ENCODE peak calls at places on chromosomes 4 and X, in four cellular contexts. One of them, this sample, is unnamed.

GRCh38 chrX:134794692-134795091 is 136.4 kb upstream of the PLAC1 start:
- DNase-seq in cardiac muscle cell: no peak
- DNase-seq in endothelial cell: no peak
- DNase-seq in upper lobe of left lung: no peak
- DNase-seq in this sample: no peak

GRCh38 chr4:19700951-19701350 is 550.8 kb upstream of the SLIT2 start:
- DNase-seq in upper lobe of left lung: no peak
- DNase-seq in cardiac muscle cell: no peak
- DNase-seq in endothelial cell: no peak
- DNase-seq in this sample: no peak

GRCh38 chr4:102825261-102826071 is 1.9 kb downstream of the UBE2D3 start:
- DNase-seq in upper lobe of left lung: no peak
- DNase-seq in cardiac muscle cell: peak
- DNase-seq in endothelial cell: peak
- DNase-seq in this sample: peak

GRCh38 chrX:97310373-97310772 is 426.7 kb downstream of the RPA4 start:
- DNase-seq in cardiac muscle cell: peak
- DNase-seq in upper lobe of left lung: no peak
- DNase-seq in endothelial cell: no peak
- DNase-seq in this sample: no peak

GRCh38 chrX:9690046-9690445 is 75.6 kb downstream of the GPR143 start:
- DNase-seq in endothelial cell: no peak
- DNase-seq in upper lobe of left lung: no peak
- DNase-seq in cardiac muscle cell: no peak
- DNase-seq in this sample: no peak

GRCh38 chrX:2172359-2172758 is 328.4 kb downstream of the DHRSX start:
- DNase-seq in upper lobe of left lung: no peak
- DNase-seq in cardiac muscle cell: no peak
- DNase-seq in endothelial cell: no peak
- DNase-seq in this sample: no peak

GRCh38 chr4:33940281-33940680 is 2304.0 kb downstream of the ARAP2 start:
- DNase-seq in upper lobe of left lung: no peak
- DNase-seq in endothelial cell: no peak
- DNase-seq in cardiac muscle cell: peak
- DNase-seq in this sample: no peak

GRCh38 chr4:88928852-88929251 is 128.1 kb downstream of the FAM13A start:
- DNase-seq in endothelial cell: no peak
- DNase-seq in upper lobe of left lung: no peak
- DNase-seq in cardiac muscle cell: no peak
- DNase-seq in this sample: no peak

GRCh38 chrX:153649178-153649914 is 2.3 kb downstream of the DUSP9 start:
- DNase-seq in upper lobe of left lung: peak
- DNase-seq in cardiac muscle cell: peak
- DNase-seq in endothelial cell: peak
- DNase-seq in this sample: no peak

GRCh38 chrX:150405576-150405975 is 42.5 kb downstream of the MAMLD1 start:
- DNase-seq in upper lobe of left lung: no peak
- DNase-seq in cardiac muscle cell: no peak
- DNase-seq in endothelial cell: peak
- DNase-seq in this sample: no peak

GRCh38 chrX:50941638-50942037 is 31.1 kb downstream of the BMP15 start:
- DNase-seq in endothelial cell: no peak
- DNase-seq in cardiac muscle cell: peak
- DNase-seq in upper lobe of left lung: peak
- DNase-seq in this sample: no peak

GRCh38 chr4:183468210-183469095 is 24.0 kb downstream of the CDKN2AIP start:
- DNase-seq in cardiac muscle cell: peak
- DNase-seq in endothelial cell: no peak
- DNase-seq in upper lobe of left lung: no peak
- DNase-seq in this sample: no peak

GRCh38 chr4:8534129-8534528 is 46.1 kb upstream of the GPR78 start:
- DNase-seq in upper lobe of left lung: no peak
- DNase-seq in cardiac muscle cell: peak
- DNase-seq in endothelial cell: no peak
- DNase-seq in this sample: no peak

GRCh38 chrX:129959493-129959832 is 23.0 kb upstream of the BCORL1 start:
- DNase-seq in endothelial cell: no peak
- DNase-seq in upper lobe of left lung: peak
- DNase-seq in cardiac muscle cell: peak
- DNase-seq in this sample: no peak

GRCh38 chr4:140790765-140791164 is 34.6 kb upstream of the TBC1D9 start:
- DNase-seq in upper lobe of left lung: no peak
- DNase-seq in cardiac muscle cell: peak
- DNase-seq in endothelial cell: no peak
- DNase-seq in this sample: no peak

GRCh38 chr4:122992111-122992510 is 69.7 kb upstream of the NUDT6 start:
- DNase-seq in cardiac muscle cell: peak
- DNase-seq in upper lobe of left lung: no peak
- DNase-seq in endothelial cell: no peak
- DNase-seq in this sample: no peak

GRCh38 chrX:147958316-147958715 is 22.8 kb upstream of the FMR1NB start:
- DNase-seq in endothelial cell: no peak
- DNase-seq in cardiac muscle cell: no peak
- DNase-seq in upper lobe of left lung: no peak
- DNase-seq in this sample: peak

GRCh38 chr4:187309456-187309855 is 585.8 kb upstream of the FAT1 start:
- DNase-seq in cardiac muscle cell: no peak
- DNase-seq in upper lobe of left lung: no peak
- DNase-seq in endothelial cell: no peak
- DNase-seq in this sample: no peak

GRCh38 chr4:183666088-183666487 is 7.0 kb downstream of the TRAPPC11 start:
- DNase-seq in endothelial cell: no peak
- DNase-seq in upper lobe of left lung: no peak
- DNase-seq in cardiac muscle cell: no peak
- DNase-seq in this sample: no peak

GRCh38 chr4:30718889-30719252 is 1.3 kb upstream of the PCDH7 start:
- DNase-seq in endothelial cell: peak
- DNase-seq in upper lobe of left lung: peak
- DNase-seq in cardiac muscle cell: peak
- DNase-seq in this sample: no peak

GRCh38 chr4:26235500-26235899 is 85.3 kb upstream of the RBPJ start:
- DNase-seq in cardiac muscle cell: peak
- DNase-seq in endothelial cell: no peak
- DNase-seq in upper lobe of left lung: no peak
- DNase-seq in this sample: peak

GRCh38 chr4:47642985-47643745 is 158.1 kb downstream of the ATP10D start:
- DNase-seq in cardiac muscle cell: peak
- DNase-seq in upper lobe of left lung: no peak
- DNase-seq in endothelial cell: no peak
- DNase-seq in this sample: no peak

GRCh38 chrX:16785247-16786138 is 773 bp upstream of the TXLNG start:
- DNase-seq in endothelial cell: peak
- DNase-seq in upper lobe of left lung: no peak
- DNase-seq in cardiac muscle cell: no peak
- DNase-seq in this sample: no peak

GRCh38 chr4:147590249-147590920 is 26.8 kb upstream of the TMEM184C start:
- DNase-seq in endothelial cell: peak
- DNase-seq in cardiac muscle cell: peak
- DNase-seq in upper lobe of left lung: no peak
- DNase-seq in this sample: no peak

GRCh38 chr4:133154725-133155124 is 5.6 kb downstream of the PCDH10 start:
- DNase-seq in endothelial cell: peak
- DNase-seq in cardiac muscle cell: peak
- DNase-seq in upper lobe of left lung: no peak
- DNase-seq in this sample: no peak

GRCh38 chr4:119080721-119081541 is 54.7 kb upstream of the MYOZ2 start:
- DNase-seq in upper lobe of left lung: no peak
- DNase-seq in endothelial cell: no peak
- DNase-seq in cardiac muscle cell: no peak
- DNase-seq in this sample: no peak

GRCh38 chr4:74692973-74693372 is 101.3 kb downstream of the BTC start:
- DNase-seq in upper lobe of left lung: no peak
- DNase-seq in cardiac muscle cell: no peak
- DNase-seq in endothelial cell: no peak
- DNase-seq in this sample: no peak

GRCh38 chrX:34624416-34624815 is 32.7 kb downstream of the TMEM47 start:
- DNase-seq in upper lobe of left lung: no peak
- DNase-seq in cardiac muscle cell: peak
- DNase-seq in endothelial cell: no peak
- DNase-seq in this sample: no peak

GRCh38 chr4:16875487-16875886 is 23.0 kb downstream of the LDB2 start:
- DNase-seq in upper lobe of left lung: no peak
- DNase-seq in cardiac muscle cell: peak
- DNase-seq in endothelial cell: no peak
- DNase-seq in this sample: no peak

GRCh38 chr4:73922766-73923630 is 53.8 kb downstream of the CXCL1 start:
- DNase-seq in upper lobe of left lung: no peak
- DNase-seq in cardiac muscle cell: peak
- DNase-seq in endothelial cell: no peak
- DNase-seq in this sample: no peak

GRCh38 chr4:41644288-41644914 is 104.1 kb downstream of the PHOX2B start:
- DNase-seq in cardiac muscle cell: peak
- DNase-seq in endothelial cell: peak
- DNase-seq in upper lobe of left lung: peak
- DNase-seq in this sample: no peak
- TF ChIP-seq CTCF in cardiac muscle cell: peak
- TF ChIP-seq CTCF in endothelial cell: peak
- TF ChIP-seq CTCF in upper lobe of left lung: peak
- TF ChIP-seq CTCF in this sample: peak

GRCh38 chrX:154719132-154719675 is 31.7 kb downstream of the GAB3 start:
- DNase-seq in upper lobe of left lung: no peak
- DNase-seq in endothelial cell: no peak
- DNase-seq in cardiac muscle cell: peak
- DNase-seq in this sample: no peak

GRCh38 chrX:154720067-154720466 is 30.8 kb downstream of the GAB3 start:
- DNase-seq in upper lobe of left lung: no peak
- DNase-seq in cardiac muscle cell: no peak
- DNase-seq in endothelial cell: no peak
- DNase-seq in this sample: no peak

GRCh38 chrX:154715825-154716224 is 35.1 kb downstream of the GAB3 start:
- DNase-seq in upper lobe of left lung: no peak
- DNase-seq in cardiac muscle cell: no peak
- DNase-seq in endothelial cell: no peak
- DNase-seq in this sample: no peak

GRCh38 chrX:154718607-154719006 is 32.3 kb downstream of the GAB3 start:
- DNase-seq in cardiac muscle cell: no peak
- DNase-seq in endothelial cell: no peak
- DNase-seq in upper lobe of left lung: no peak
- DNase-seq in this sample: no peak

GRCh38 chrX:154717824-154718223 is 33.1 kb downstream of the GAB3 start:
- DNase-seq in endothelial cell: no peak
- DNase-seq in upper lobe of left lung: no peak
- DNase-seq in cardiac muscle cell: peak
- DNase-seq in this sample: no peak
- TF ChIP-seq CTCF in endothelial cell: no peak
- TF ChIP-seq CTCF in upper lobe of left lung: no peak
- TF ChIP-seq CTCF in cardiac muscle cell: peak
- TF ChIP-seq CTCF in this sample: no peak

DNA sequence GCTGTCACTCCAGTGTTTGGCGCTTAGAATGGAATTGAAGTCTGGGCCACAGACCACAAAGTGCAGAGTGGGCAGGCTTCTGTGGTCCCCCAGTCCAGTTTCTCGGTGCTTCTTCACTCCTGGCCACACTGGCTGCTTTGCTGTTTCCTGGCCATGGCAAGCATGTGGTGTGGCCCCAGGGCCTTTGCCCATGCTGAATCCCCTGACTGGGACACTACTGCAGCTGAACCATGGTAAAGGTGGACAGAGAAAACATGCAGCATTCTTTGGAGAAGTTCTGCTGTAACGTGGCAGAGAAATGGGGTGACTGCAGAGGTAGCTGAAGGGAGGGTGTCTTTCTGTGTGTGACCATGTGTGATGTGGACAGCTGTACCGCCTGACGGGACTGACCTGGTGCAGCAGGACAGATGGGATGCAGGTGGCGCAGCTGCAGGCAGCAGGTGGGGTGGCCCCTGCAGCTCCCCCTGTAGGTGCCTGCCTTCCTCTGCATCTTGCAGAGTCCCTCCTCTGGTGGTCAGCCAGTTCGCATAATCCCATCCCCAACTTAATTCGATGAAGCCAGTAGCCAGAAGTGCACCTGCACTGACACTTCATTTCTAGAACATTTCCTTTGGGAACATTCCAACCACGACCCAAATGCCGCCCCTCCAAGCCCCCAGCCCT is 13.2 kb upstream of the S100P start:
- DNase-seq in upper lobe of left lung: no peak
- DNase-seq in cardiac muscle cell: no peak
- DNase-seq in endothelial cell: no peak
- DNase-seq in this sample: no peak
- TF ChIP-seq CTCF in upper lobe of left lung: no peak
- TF ChIP-seq CTCF in cardiac muscle cell: no peak
- TF ChIP-seq CTCF in endothelial cell: peak
- TF ChIP-seq CTCF in this sample: no peak

DNA sequence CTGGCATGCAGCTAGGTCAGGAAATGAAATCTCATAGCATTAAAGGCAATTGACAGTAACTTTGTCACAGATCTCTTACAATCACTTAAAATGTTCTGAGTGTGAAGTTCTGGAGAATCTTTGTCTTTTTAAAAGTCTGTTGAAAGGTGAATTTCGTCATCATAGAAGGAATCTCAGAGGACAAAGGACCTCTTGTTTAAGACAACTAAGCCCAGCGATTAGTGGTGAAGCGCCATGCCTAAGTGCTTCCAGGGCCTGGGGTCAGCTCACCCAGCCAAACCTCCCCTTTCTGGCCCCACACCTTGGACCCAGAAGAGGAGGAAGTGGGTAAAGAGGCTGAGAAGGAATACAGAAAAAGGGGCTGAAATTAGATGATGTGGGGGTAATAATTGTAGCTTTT is 8.5 kb downstream of the FRMD7 start:
- DNase-seq in endothelial cell: no peak
- DNase-seq in upper lobe of left lung: no peak
- DNase-seq in cardiac muscle cell: peak
- DNase-seq in this sample: no peak
- TF ChIP-seq CTCF in endothelial cell: no peak
- TF ChIP-seq CTCF in upper lobe of left lung: no peak
- TF ChIP-seq CTCF in cardiac muscle cell: no peak
- TF ChIP-seq CTCF in this sample: no peak

DNA sequence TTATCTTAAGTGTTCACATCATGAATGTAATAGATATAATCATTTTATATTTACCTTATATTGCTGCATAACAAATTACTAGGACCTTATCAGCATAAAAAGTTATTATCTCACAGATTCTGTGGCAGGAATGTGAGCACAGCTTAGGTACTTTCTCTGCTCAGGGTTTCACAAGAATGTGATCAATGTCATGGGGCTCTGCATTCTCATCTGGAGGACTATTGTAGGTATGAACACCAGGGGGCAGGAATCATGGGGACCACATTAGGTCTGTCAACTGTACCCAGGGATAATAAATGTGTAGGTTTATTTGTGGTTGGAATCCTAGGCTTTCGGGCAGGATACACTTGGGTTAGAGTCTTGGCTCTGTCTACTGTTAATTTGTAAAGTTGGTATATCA is 519.2 kb downstream of the ARAP2 start:
- DNase-seq in endothelial cell: no peak
- DNase-seq in upper lobe of left lung: no peak
- DNase-seq in cardiac muscle cell: no peak
- DNase-seq in this sample: no peak
- TF ChIP-seq CTCF in endothelial cell: peak
- TF ChIP-seq CTCF in upper lobe of left lung: no peak
- TF ChIP-seq CTCF in cardiac muscle cell: no peak
- TF ChIP-seq CTCF in this sample: no peak

GRCh38 chrX:38664285-38664684 is 102.9 kb downstream of the TSPAN7 start:
- DNase-seq in upper lobe of left lung: no peak
- DNase-seq in cardiac muscle cell: peak
- DNase-seq in endothelial cell: peak
- DNase-seq in this sample: peak
- TF ChIP-seq CTCF in upper lobe of left lung: peak
- TF ChIP-seq CTCF in cardiac muscle cell: peak
- TF ChIP-seq CTCF in endothelial cell: no peak
- TF ChIP-seq CTCF in this sample: peak

GRCh38 chr4:40720351-40720750 is 29.4 kb upstream of the NSUN7 start:
- DNase-seq in upper lobe of left lung: no peak
- DNase-seq in cardiac muscle cell: no peak
- DNase-seq in endothelial cell: no peak
- DNase-seq in this sample: no peak
- TF ChIP-seq CTCF in upper lobe of left lung: no peak
- TF ChIP-seq CTCF in cardiac muscle cell: no peak
- TF ChIP-seq CTCF in endothelial cell: no peak
- TF ChIP-seq CTCF in this sample: no peak

This sample was measured in AG09319.